ENCODE peak calls at places on chromosomes 16 and 17, in four cellular contexts. E, L, V and T are unnamed samples.

GRCh38 chr17:66900126-66901010 is 64.1 kb upstream of the CACNG4 start:
- DNase-seq in L (no peak), V (no peak), E (no peak), T (no peak)

GRCh38 chr17:4310349-4311060 is 46.7 kb upstream of the ANKFY1 start:
- DNase-seq in E (no peak), L (no peak), V (no peak), T (no peak)

GRCh38 chr17:17109896-17110295 is 67.6 kb downstream of the MPRIP start:
- DNase-seq in L (no peak), V (peak; percentile 81), E (no peak), T (peak; percentile 87)

GRCh38 chr17:66930933-66931332 is 33.6 kb upstream of the CACNG4 start:
- DNase-seq in E (no peak), V (no peak), L (no peak), T (no peak)

GRCh38 chr17:11644265-11645212 is 46.3 kb downstream of the DNAH9 start:
- DNase-seq in V (peak; percentile 54), E (peak; percentile 55), L (peak; percentile 61), T (peak; percentile 71)

GRCh38 chr17:1060991-1061390 is 64.1 kb downstream of the TIMM22 start:
- DNase-seq in L (peak; percentile 73), V (no peak), E (no peak), T (peak; percentile 54)

GRCh38 chr16:48538746-48539484 is 71.1 kb downstream of the N4BP1 start:
- DNase-seq in L (no peak), E (no peak), V (no peak), T (no peak)

GRCh38 chr17:51799981-51800380 is 358.5 kb downstream of the CA10 start:
- DNase-seq in E (no peak), V (no peak), L (no peak), T (no peak)

GRCh38 chr16:77171750-77172635 is 19.0 kb upstream of the MON1B start:
- DNase-seq in E (no peak), V (no peak), L (no peak), T (no peak)

GRCh38 chr16:23324727-23325126 is 22.6 kb downstream of the SCNN1B start:
- DNase-seq in E (no peak), V (peak; percentile 78), L (peak; percentile 82), T (peak; percentile 94)

GRCh38 chr17:9240659-9241370 is 219.5 kb downstream of the NTN1 start:
- DNase-seq in E (peak; percentile 84), V (peak; percentile 66), L (peak; percentile 77), T (peak; percentile 71)

GRCh38 chr17:80559688-80560290 is 15.2 kb downstream of the RPTOR start:
- DNase-seq in L (no peak), V (no peak), E (no peak), T (no peak)

GRCh38 chr17:12730931-12731521 is 58.3 kb upstream of the ARHGAP44 start:
- DNase-seq in L (peak; percentile 67), E (peak; percentile 28), V (peak; percentile 77), T (peak; percentile 81)

GRCh38 chr17:31571124-31571892 is 179.8 kb downstream of the RAB11FIP4 start:
- DNase-seq in E (peak; percentile 93), V (peak; percentile 57), L (peak; percentile 68), T (peak; percentile 51)

GRCh38 chr17:63095459-63095858 is 129.4 kb downstream of the TANC2 start:
- DNase-seq in L (no peak), V (no peak), E (no peak), T (no peak)

GRCh38 chr17:4420692-4421131 is 13.0 kb upstream of the SPNS3 start:
- DNase-seq in E (peak; percentile 27), V (no peak), L (peak; percentile 37), T (peak; percentile 66)

GRCh38 chr17:66459811-66460270 is 157.4 kb downstream of the PRKCA start:
- DNase-seq in V (no peak), E (peak; percentile 71), L (no peak), T (peak; percentile 44)

GRCh38 chr17:20281860-20282259 is 185.5 kb downstream of the LGALS9B start:
- DNase-seq in L (no peak), E (no peak), V (no peak), T (no peak)

GRCh38 chr17:30950669-30951399 is 20.0 kb upstream of the RNF135 start:
- DNase-seq in L (no peak), V (peak; percentile 84), E (peak; percentile 37), T (peak; percentile 91)

GRCh38 chr16:22219389-22220075 is 13.5 kb downstream of the EEF2K start:
- DNase-seq in E (no peak), L (no peak), V (no peak), T (no peak)

GRCh38 chr17:71273451-71273850 is 847.4 kb upstream of the SOX9 start:
- DNase-seq in V (no peak), L (no peak), E (no peak), T (no peak)

GRCh38 chr17:49690256-49690655 is 12.4 kb upstream of the SPOP start:
- DNase-seq in V (no peak), E (no peak), L (no peak), T (no peak)

GRCh38 chr16:17237350-17237944 is 233.3 kb downstream of the XYLT1 start:
- DNase-seq in E (no peak), V (no peak), L (no peak), T (no peak)

GRCh38 chr17:2120550-2121335 is 65.8 kb downstream of the HIC1 start:
- DNase-seq in V (no peak), E (no peak), L (no peak), T (no peak)

GRCh38 chr16:29858149-29858899 is 4.7 kb downstream of the CDIPT start:
- DNase-seq in L (no peak), E (no peak), V (no peak), T (no peak)

GRCh38 chr16:12763517-12763916 is 40.2 kb downstream of the CPPED1 start:
- DNase-seq in E (no peak), V (no peak), L (no peak), T (no peak)

DNA sequence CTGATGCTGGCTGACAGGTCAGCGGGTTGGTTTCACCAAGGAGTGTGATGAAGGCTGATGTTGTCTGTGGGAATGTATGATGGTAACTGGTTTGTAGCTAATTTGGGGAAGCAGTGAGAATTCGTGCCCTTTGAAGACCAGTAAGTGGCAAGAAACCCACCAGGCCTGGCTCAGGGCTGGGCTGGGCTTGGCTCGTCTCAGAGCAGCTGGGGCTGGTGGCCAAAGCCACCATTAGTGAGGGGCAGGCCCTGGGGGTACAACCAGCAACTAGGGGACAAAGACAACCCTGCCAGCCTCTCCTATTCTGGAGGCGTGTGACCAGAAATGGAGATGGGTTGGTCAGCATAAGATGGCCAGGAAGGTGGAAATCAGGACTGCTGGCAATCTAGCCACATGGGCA is 13.0 kb upstream of the STH start:
- DNase-seq in L (no peak), E (no peak), V (no peak), T (no peak)
- H3K4me1 ChIP-seq in L (no peaks in the 10 kb centered on the region), E (no peaks in the 10 kb centered on the region), V (no peaks in the 10 kb centered on the region), T (no peaks in the 10 kb centered on the region)

GRCh38 chr16:67027046-67027445 is 1.9 kb upstream of the CBFB start:
- DNase-seq in V (no peak), L (peak; percentile 7), E (no peak), T (no peak)

GRCh38 chr16:67029249-67030096 is 524 bp downstream of the CBFB start:
- DNase-seq in E (peak; percentile 69), L (peak; percentile 37), V (peak; percentile 76), T (peak; percentile 69)

GRCh38 chr16:67030221-67030962 is 1.4 kb downstream of the CBFB start:
- DNase-seq in L (peak; percentile 15), V (no peak), E (no peak), T (no peak)

GRCh38 chr16:67028167-67028554 is 788 bp upstream of the CBFB start:
- DNase-seq in L (no peak), E (no peak), V (no peak), T (no peak)

GRCh38 chr16:67028555-67029248 is at the start of gene CBFB:
- DNase-seq in L (peak; percentile 86), E (peak; percentile 91), V (peak; percentile 95), T (peak; percentile 93)
- TF ChIP-seq POLR2A in L (peak; percentile 69), E (peak; percentile 61), V (peak; percentile 87), T (peak; percentile 90)

DNA sequence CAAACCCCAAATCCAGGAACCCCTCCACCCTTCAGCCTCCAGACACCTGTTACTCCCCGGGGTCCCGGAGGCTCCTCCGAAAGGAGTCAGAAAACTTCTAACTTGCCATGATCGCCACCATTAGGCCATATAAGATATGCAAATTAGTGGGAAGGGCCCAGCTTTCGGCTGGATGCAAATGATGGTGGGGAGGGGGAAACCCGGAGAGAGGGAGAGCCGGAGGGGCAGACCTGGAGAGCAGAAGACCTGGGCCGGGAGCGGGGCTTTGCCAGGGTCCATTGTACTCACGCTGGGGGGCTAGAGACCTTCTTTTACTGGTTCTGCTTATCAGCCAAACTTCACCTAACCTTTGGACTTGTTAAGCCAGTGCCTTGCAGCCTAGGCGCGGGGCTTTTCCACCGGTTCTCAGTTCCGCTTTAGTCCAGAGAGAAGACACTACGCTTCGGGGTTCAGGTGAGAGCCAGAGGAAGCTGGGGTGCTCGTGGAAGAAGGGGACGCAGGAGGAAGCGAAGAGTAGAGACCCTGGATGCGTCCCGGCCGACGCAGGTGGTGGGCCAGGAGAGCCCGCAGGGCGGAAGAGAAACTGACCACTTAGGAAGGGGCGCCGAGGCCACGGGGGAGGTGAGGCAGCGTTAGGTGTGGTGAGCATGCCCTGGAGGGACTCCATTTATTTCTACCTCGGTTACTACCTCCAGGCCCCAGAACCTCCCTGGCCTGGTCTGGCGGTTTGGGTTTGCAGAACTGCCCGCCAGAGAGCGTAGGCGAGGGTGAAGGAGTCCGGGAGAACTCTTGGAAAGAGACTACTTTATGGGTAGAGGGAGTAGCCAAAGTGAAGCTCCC is at the start of gene HNF1B:
- DNase-seq in V (peak; percentile 81), E (no peak), L (no peak), T (peak; percentile 73)
- H3K27ac ChIP-seq in V (peak within 1 kb of the TSS; percentile 80), E (no peak within 1 kb of the TSS), L (no peak within 1 kb of the TSS), T (peak within 1 kb of the TSS; percentile 87)

GRCh38 chr17:65389956-65390355 is 171.5 kb downstream of the AXIN2 start:
- DNase-seq in E (no peak), L (no peak), V (no peak), T (no peak)
- H3K4me1 ChIP-seq in E (no peaks in the 10 kb centered on the region), L (no peaks in the 10 kb centered on the region), V (no peaks in the 10 kb centered on the region), T (no peaks in the 10 kb centered on the region)